ENCODE peak calls at places on chromosomes 2 and 18, in seven cellular contexts. One of them, this sample, is unnamed.

GRCh38 chr2:28227498-28227897 is 165.2 kb upstream of the FOSL2 start:
- DNase-seq in cardiac muscle cell: no peak
- DNase-seq in transverse colon: no peak
- DNase-seq in PC-3: no peak
- DNase-seq in HCT116: no peak
- DNase-seq in cardiac fibroblast: no peak
- DNase-seq in chondrocyte: no peak
- DNase-seq in this sample: no peak

GRCh38 chr2:41720702-41721344 is 327.0 kb upstream of the PKDCC start:
- DNase-seq in cardiac muscle cell: peak
- DNase-seq in transverse colon: no peak
- DNase-seq in PC-3: no peak
- DNase-seq in HCT116: no peak
- DNase-seq in cardiac fibroblast: peak
- DNase-seq in chondrocyte: no peak
- DNase-seq in this sample: no peak

GRCh38 chr2:169683054-169683424 is 11.2 kb downstream of the CFAP210 start:
- DNase-seq in cardiac muscle cell: no peak
- DNase-seq in transverse colon: no peak
- DNase-seq in PC-3: peak
- DNase-seq in HCT116: no peak
- DNase-seq in cardiac fibroblast: no peak
- DNase-seq in chondrocyte: no peak
- DNase-seq in this sample: no peak

GRCh38 chr2:195706161-195706900 is 49.3 kb downstream of the SLC39A10 start:
- DNase-seq in cardiac muscle cell: peak
- DNase-seq in transverse colon: no peak
- DNase-seq in PC-3: no peak
- DNase-seq in HCT116: no peak
- DNase-seq in cardiac fibroblast: peak
- DNase-seq in chondrocyte: no peak
- DNase-seq in this sample: no peak

GRCh38 chr2:56128235-56128634 is 55.6 kb upstream of the CCDC85A start:
- DNase-seq in cardiac muscle cell: no peak
- DNase-seq in transverse colon: no peak
- DNase-seq in PC-3: no peak
- DNase-seq in HCT116: no peak
- DNase-seq in cardiac fibroblast: no peak
- DNase-seq in chondrocyte: no peak
- DNase-seq in this sample: no peak

GRCh38 chr18:58044370-58045264 is 591 bp downstream of the NEDD4L start:
- DNase-seq in cardiac muscle cell: peak
- DNase-seq in transverse colon: peak
- DNase-seq in PC-3: peak
- DNase-seq in HCT116: no peak
- DNase-seq in cardiac fibroblast: peak
- DNase-seq in chondrocyte: no peak
- DNase-seq in this sample: no peak

GRCh38 chr18:26460449-26461091 is 87.8 kb downstream of the KCTD1 start:
- DNase-seq in cardiac muscle cell: peak
- DNase-seq in transverse colon: no peak
- DNase-seq in PC-3: no peak
- DNase-seq in HCT116: no peak
- DNase-seq in cardiac fibroblast: peak
- DNase-seq in chondrocyte: no peak
- DNase-seq in this sample: no peak

GRCh38 chr2:165957030-165957675 is 3.6 kb upstream of the TTC21B start:
- DNase-seq in cardiac muscle cell: peak
- DNase-seq in transverse colon: no peak
- DNase-seq in PC-3: no peak
- DNase-seq in HCT116: no peak
- DNase-seq in cardiac fibroblast: no peak
- DNase-seq in chondrocyte: no peak
- DNase-seq in this sample: no peak

GRCh38 chr18:58605027-58606020 is 23.6 kb downstream of the ALPK2 start:
- DNase-seq in cardiac muscle cell: peak
- DNase-seq in transverse colon: no peak
- DNase-seq in PC-3: peak
- DNase-seq in HCT116: peak
- DNase-seq in cardiac fibroblast: peak
- DNase-seq in chondrocyte: no peak
- DNase-seq in this sample: no peak

GRCh38 chr2:11073791-11074190 is 81.5 kb upstream of the SLC66A3 start:
- DNase-seq in cardiac muscle cell: peak
- DNase-seq in transverse colon: no peak
- DNase-seq in PC-3: no peak
- DNase-seq in HCT116: no peak
- DNase-seq in cardiac fibroblast: peak
- DNase-seq in chondrocyte: no peak
- DNase-seq in this sample: no peak

GRCh38 chr2:177599072-177599688 is 206.6 kb downstream of the AGPS start:
- DNase-seq in cardiac muscle cell: no peak
- DNase-seq in transverse colon: no peak
- DNase-seq in PC-3: no peak
- DNase-seq in HCT116: no peak
- DNase-seq in cardiac fibroblast: no peak
- DNase-seq in chondrocyte: no peak
- DNase-seq in this sample: no peak

GRCh38 chr18:76847926-76848325 is 25.6 kb downstream of the ZNF236 start:
- DNase-seq in cardiac muscle cell: no peak
- DNase-seq in transverse colon: no peak
- DNase-seq in PC-3: peak
- DNase-seq in HCT116: peak
- DNase-seq in cardiac fibroblast: no peak
- DNase-seq in chondrocyte: no peak
- DNase-seq in this sample: no peak

GRCh38 chr18:4455113-4455811 is at the start of gene DLGAP1:
- DNase-seq in cardiac muscle cell: peak
- DNase-seq in transverse colon: peak
- DNase-seq in PC-3: peak
- DNase-seq in HCT116: no peak
- DNase-seq in cardiac fibroblast: peak
- DNase-seq in chondrocyte: peak
- DNase-seq in this sample: no peak

GRCh38 chr2:40820319-40820718 is 368.4 kb upstream of the SLC8A1 start:
- DNase-seq in cardiac muscle cell: no peak
- DNase-seq in transverse colon: no peak
- DNase-seq in PC-3: peak
- DNase-seq in HCT116: no peak
- DNase-seq in cardiac fibroblast: peak
- DNase-seq in chondrocyte: no peak
- DNase-seq in this sample: no peak

GRCh38 chr18:36196239-36196995 is 9.1 kb downstream of the MOCOS start:
- DNase-seq in cardiac muscle cell: no peak
- DNase-seq in transverse colon: no peak
- DNase-seq in PC-3: no peak
- DNase-seq in HCT116: no peak
- DNase-seq in cardiac fibroblast: no peak
- DNase-seq in chondrocyte: no peak
- DNase-seq in this sample: no peak
- TF ChIP-seq CTCF in cardiac muscle cell: no peak
- TF ChIP-seq CTCF in transverse colon: no peak
- TF ChIP-seq CTCF in PC-3: no peak
- TF ChIP-seq CTCF in HCT116: no peak
- TF ChIP-seq CTCF in cardiac fibroblast: no peak
- TF ChIP-seq CTCF in chondrocyte: no peak
- TF ChIP-seq CTCF in this sample: no peak

GRCh38 chr18:62643181-62643580 is 72.2 kb upstream of the PHLPP1 start:
- DNase-seq in cardiac muscle cell: no peak
- DNase-seq in transverse colon: no peak
- DNase-seq in PC-3: no peak
- DNase-seq in HCT116: no peak
- DNase-seq in cardiac fibroblast: no peak
- DNase-seq in chondrocyte: no peak
- DNase-seq in this sample: no peak
- TF ChIP-seq CTCF in cardiac muscle cell: no peak
- TF ChIP-seq CTCF in transverse colon: no peak
- TF ChIP-seq CTCF in PC-3: no peak
- TF ChIP-seq CTCF in HCT116: no peak
- TF ChIP-seq CTCF in cardiac fibroblast: no peak
- TF ChIP-seq CTCF in chondrocyte: no peak
- TF ChIP-seq CTCF in this sample: no peak

DNA sequence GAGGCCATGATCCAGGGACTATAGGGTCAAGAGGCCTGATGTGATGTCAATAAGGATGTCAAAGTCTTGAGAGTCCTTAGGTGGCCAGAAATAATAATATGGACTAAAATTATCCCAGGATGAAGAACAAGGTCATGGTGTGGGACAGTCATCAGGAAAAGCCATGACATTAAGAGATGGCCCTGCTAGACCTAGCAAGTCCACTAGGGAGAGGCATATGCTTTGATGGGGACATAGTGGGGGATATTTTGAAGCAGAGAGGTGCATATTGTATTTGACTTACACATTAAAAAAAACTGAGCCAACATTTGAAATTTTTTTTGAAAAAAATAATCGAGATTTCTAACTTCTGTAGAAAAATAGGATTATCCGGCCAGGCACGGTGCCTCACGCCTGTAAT is 53.3 kb upstream of the CXCR4 start:
- DNase-seq in cardiac muscle cell: no peak
- DNase-seq in transverse colon: no peak
- DNase-seq in PC-3: no peak
- DNase-seq in HCT116: no peak
- DNase-seq in cardiac fibroblast: no peak
- DNase-seq in chondrocyte: no peak
- DNase-seq in this sample: no peak
- TF ChIP-seq CTCF in cardiac muscle cell: no peak
- TF ChIP-seq CTCF in transverse colon: no peak
- TF ChIP-seq CTCF in PC-3: no peak
- TF ChIP-seq CTCF in HCT116: peak
- TF ChIP-seq CTCF in cardiac fibroblast: no peak
- TF ChIP-seq CTCF in chondrocyte: no peak
- TF ChIP-seq CTCF in this sample: no peak

DNA sequence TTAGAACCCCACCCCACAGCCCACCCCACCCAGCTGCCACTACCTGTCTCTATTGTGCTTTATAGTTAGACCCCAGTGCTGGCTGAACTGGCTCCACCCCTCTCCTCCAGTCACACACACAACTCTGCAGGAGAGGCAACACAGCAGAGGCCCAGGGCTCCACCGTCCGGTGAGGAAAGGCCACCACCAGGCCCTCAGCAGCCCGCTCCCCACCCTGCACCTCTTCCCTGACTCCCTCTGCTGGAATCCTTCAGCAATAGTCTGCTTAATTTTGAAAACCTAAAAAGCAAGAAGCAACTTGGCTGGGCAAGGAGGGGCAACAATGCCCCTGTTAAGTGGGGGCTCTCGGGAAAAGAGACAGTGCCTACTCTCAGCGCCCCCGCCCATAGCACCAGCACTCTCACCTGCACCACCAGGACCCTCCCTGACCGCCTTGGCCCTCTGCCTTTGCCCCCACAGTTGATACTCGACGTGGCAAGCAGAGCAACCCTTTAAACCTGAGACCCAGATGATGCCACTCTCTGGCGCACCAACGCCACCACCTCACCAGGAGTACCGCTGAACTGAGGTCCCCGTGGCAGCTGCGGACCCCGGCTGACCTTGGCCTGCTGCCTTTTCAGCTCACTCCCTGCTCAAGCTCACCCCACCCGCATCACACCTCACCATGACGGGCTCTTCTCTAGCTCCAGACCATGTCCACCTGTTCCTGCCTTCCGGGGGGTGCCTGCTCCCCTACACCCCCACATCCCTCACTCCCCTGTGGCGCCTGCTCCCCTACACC is 45.7 kb downstream of the NDUFA10 start:
- DNase-seq in cardiac muscle cell: peak
- DNase-seq in transverse colon: no peak
- DNase-seq in PC-3: no peak
- DNase-seq in HCT116: no peak
- DNase-seq in cardiac fibroblast: peak
- DNase-seq in chondrocyte: no peak
- DNase-seq in this sample: no peak
- TF ChIP-seq CTCF in cardiac muscle cell: peak
- TF ChIP-seq CTCF in transverse colon: no peak
- TF ChIP-seq CTCF in PC-3: no peak
- TF ChIP-seq CTCF in HCT116: no peak
- TF ChIP-seq CTCF in cardiac fibroblast: no peak
- TF ChIP-seq CTCF in chondrocyte: peak
- TF ChIP-seq CTCF in this sample: no peak

GRCh38 chr2:217085543-217085942 is 225.7 kb upstream of the TNP1 start:
- DNase-seq in cardiac muscle cell: no peak
- DNase-seq in transverse colon: no peak
- DNase-seq in PC-3: no peak
- DNase-seq in HCT116: no peak
- DNase-seq in cardiac fibroblast: no peak
- DNase-seq in chondrocyte: no peak
- DNase-seq in this sample: no peak
- TF ChIP-seq CTCF in cardiac muscle cell: no peak
- TF ChIP-seq CTCF in transverse colon: no peak
- TF ChIP-seq CTCF in PC-3: no peak
- TF ChIP-seq CTCF in HCT116: no peak
- TF ChIP-seq CTCF in cardiac fibroblast: no peak
- TF ChIP-seq CTCF in chondrocyte: peak
- TF ChIP-seq CTCF in this sample: no peak

GRCh38 chr2:213121677-213122076 is 29.7 kb downstream of the IKZF2 start:
- DNase-seq in cardiac muscle cell: no peak
- DNase-seq in transverse colon: no peak
- DNase-seq in PC-3: no peak
- DNase-seq in HCT116: no peak
- DNase-seq in cardiac fibroblast: no peak
- DNase-seq in chondrocyte: no peak
- DNase-seq in this sample: no peak

GRCh38 chr2:213122730-213123129 is 28.7 kb downstream of the IKZF2 start:
- DNase-seq in cardiac muscle cell: no peak
- DNase-seq in transverse colon: no peak
- DNase-seq in PC-3: peak
- DNase-seq in HCT116: no peak
- DNase-seq in cardiac fibroblast: no peak
- DNase-seq in chondrocyte: no peak
- DNase-seq in this sample: no peak

GRCh38 chr2:213129311-213129710 is 22.1 kb downstream of the IKZF2 start:
- DNase-seq in cardiac muscle cell: no peak
- DNase-seq in transverse colon: no peak
- DNase-seq in PC-3: no peak
- DNase-seq in HCT116: no peak
- DNase-seq in cardiac fibroblast: no peak
- DNase-seq in chondrocyte: no peak
- DNase-seq in this sample: no peak

DNA sequence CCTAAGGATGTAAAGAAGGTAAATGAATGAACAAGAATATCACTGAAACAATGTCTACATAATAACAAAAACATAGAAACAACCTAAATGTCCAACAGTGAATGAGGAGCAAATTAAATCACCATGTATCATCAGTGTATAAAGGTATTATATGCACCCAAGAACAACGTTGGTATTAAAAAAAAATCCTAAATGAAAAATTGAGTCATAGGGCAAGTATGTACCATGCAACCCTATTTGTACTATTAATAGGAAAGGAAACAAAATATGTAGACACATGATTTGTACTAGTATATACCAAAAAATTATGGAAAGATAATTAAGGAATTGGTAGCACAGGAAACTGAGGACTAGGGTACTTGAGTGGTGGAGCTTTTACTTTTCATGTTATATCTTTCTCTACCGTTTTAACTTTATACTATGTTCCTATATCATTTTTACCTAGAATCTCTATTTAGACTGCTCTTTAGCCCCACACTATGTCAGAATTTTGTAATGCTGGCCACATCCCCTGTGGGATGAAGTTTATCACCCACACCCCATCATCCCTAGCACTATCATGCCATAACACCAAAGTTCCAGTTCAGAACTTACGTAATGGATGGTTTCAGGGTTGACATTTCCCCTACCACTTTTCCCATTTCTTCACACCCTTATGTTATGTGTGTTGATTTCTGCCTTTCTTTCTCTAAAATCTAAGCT is 25.6 kb downstream of the IKZF2 start:
- DNase-seq in cardiac muscle cell: peak
- DNase-seq in transverse colon: no peak
- DNase-seq in PC-3: peak
- DNase-seq in HCT116: no peak
- DNase-seq in cardiac fibroblast: peak
- DNase-seq in chondrocyte: no peak
- DNase-seq in this sample: no peak
- TF ChIP-seq CTCF in cardiac muscle cell: peak
- TF ChIP-seq CTCF in transverse colon: no peak
- TF ChIP-seq CTCF in PC-3: peak
- TF ChIP-seq CTCF in HCT116: no peak
- TF ChIP-seq CTCF in cardiac fibroblast: peak
- TF ChIP-seq CTCF in chondrocyte: peak
- TF ChIP-seq CTCF in this sample: no peak